ENCODE peak calls at places on chromosomes 11 and 22, in six cellular contexts. F is nephron progenitor cell, G is HFF-Myc, D is brain microvascular endothelial cell, T is prostate gland, A is H1. B is an unnamed sample.

GRCh38 chr22:25896098-25896497 is 154.1 kb downstream of the MYO18B start:
- DNase-seq in F (no peak), G (no peak), D (no peak), T (no peak), A (no peak), B (no peak)

GRCh38 chr11:97860237-97860636 is 1160.5 kb upstream of the CNTN5 start:
- DNase-seq in F (no peak), G (no peak), D (peak), T (no peak), A (no peak), B (no peak)

GRCh38 chr22:29814003-29814402 is 24.1 kb downstream of the ASCC2 start:
- DNase-seq in F (no peak), G (no peak), D (no peak), T (no peak), A (no peak), B (no peak)

GRCh38 chr22:45159652-45160462 is 3.9 kb upstream of the NUP50 start:
- DNase-seq in F (no peak), G (no peak), D (no peak), T (no peak), A (no peak), B (no peak)

GRCh38 chr22:50174382-50175190 is 4.1 kb downstream of the PANX2 start:
- DNase-seq in F (no peak), G (no peak), D (no peak), T (no peak), A (no peak), B (no peak)

GRCh38 chr11:92779746-92780145 is 189.7 kb upstream of the MTNR1B start:
- DNase-seq in F (no peak), G (no peak), D (no peak), T (no peak), A (no peak), B (no peak)

GRCh38 chr11:93481279-93481678 is 61.9 kb downstream of the SMCO4 start:
- DNase-seq in F (no peak), G (no peak), D (no peak), T (no peak), A (no peak), B (no peak)

GRCh38 chr11:57476223-57476882 is 16.0 kb downstream of the RTN4RL2 start:
- DNase-seq in F (peak), G (no peak), D (no peak), T (peak), A (no peak), B (no peak)

GRCh38 chr11:106621479-106621878 is 396.8 kb downstream of the GUCY1A2 start:
- DNase-seq in F (no peak), G (no peak), D (no peak), T (no peak), A (no peak), B (no peak)

GRCh38 chr11:73189315-73189714 is 28.8 kb upstream of the P2RY2 start:
- DNase-seq in F (no peak), G (no peak), D (no peak), T (no peak), A (no peak), B (no peak)

GRCh38 chr11:76523147-76523546 is 78.3 kb downstream of the EMSY start:
- DNase-seq in F (no peak), G (no peak), D (peak), T (no peak), A (no peak), B (no peak)

GRCh38 chr22:49966716-49967332 is 6.3 kb downstream of the PIM3 start:
- DNase-seq in F (peak), G (no peak), D (no peak), T (no peak), A (no peak), B (no peak)

GRCh38 chr11:44631831-44632230 is 66.4 kb downstream of the CD82 start:
- DNase-seq in F (no peak), G (no peak), D (no peak), T (no peak), A (no peak), B (no peak)

GRCh38 chr11:124108158-124108557 is 7.1 kb upstream of the VWA5A start:
- DNase-seq in F (no peak), G (no peak), D (no peak), T (no peak), A (no peak), B (no peak)

GRCh38 chr11:1744879-1745700 is 5.3 kb downstream of the IFITM10 start:
- DNase-seq in F (no peak), G (no peak), D (no peak), T (no peak), A (no peak), B (no peak)

GRCh38 chr11:44817207-44817944 is 90.6 kb downstream of the TSPAN18 start:
- DNase-seq in F (no peak), G (no peak), D (no peak), T (no peak), A (no peak), B (peak)

GRCh38 chr11:125351045-125351867 is 144.8 kb downstream of the FEZ1 start:
- DNase-seq in F (no peak), G (no peak), D (no peak), T (no peak), A (no peak), B (no peak)

GRCh38 chr22:23547818-23548500 is 32.1 kb downstream of the IGLL1 start:
- DNase-seq in F (no peak), G (no peak), D (no peak), T (no peak), A (no peak), B (no peak)

GRCh38 chr11:65615950-65616574 is 486 bp downstream of the PCNX3 start:
- DNase-seq in F (peak), G (no peak), D (no peak), T (no peak), A (no peak), B (no peak)

GRCh38 chr11:793556-793955 is 3.7 kb upstream of the CEND1 start:
- DNase-seq in F (no peak), G (no peak), D (no peak), T (no peak), A (no peak), B (no peak)

GRCh38 chr11:128547946-128548654 is 39.3 kb downstream of the ETS1 start:
- DNase-seq in F (no peak), G (no peak), D (no peak), T (no peak), A (no peak), B (no peak)

GRCh38 chr11:68193018-68193417 is 20.1 kb downstream of the KMT5B start:
- DNase-seq in F (no peak), G (no peak), D (no peak), T (no peak), A (no peak), B (no peak)

GRCh38 chr22:47144076-47144765 is 381.8 kb downstream of the TBC1D22A start:
- DNase-seq in F (no peak), G (no peak), D (no peak), T (peak), A (no peak), B (no peak)

GRCh38 chr11:87897079-87897478 is 278.2 kb downstream of the RAB38 start:
- DNase-seq in F (no peak), G (no peak), D (no peak), T (no peak), A (no peak), B (no peak)

GRCh38 chr11:9047986-9048522 is 43.3 kb downstream of the SCUBE2 start:
- DNase-seq in F (no peak), G (no peak), D (no peak), T (no peak), A (no peak), B (no peak)

GRCh38 chr11:67044496-67044895 is 12.2 kb upstream of the RHOD start:
- DNase-seq in F (no peak), G (no peak), D (no peak), T (no peak), A (no peak), B (no peak)

GRCh38 chr22:37290737-37291136 is 8.4 kb downstream of the CYTH4 start:
- DNase-seq in F (no peak), G (peak), D (no peak), T (no peak), A (no peak), B (no peak)

GRCh38 chr11:113805640-113806039 is 26.0 kb downstream of the CLDN25 start:
- DNase-seq in F (no peak), G (no peak), D (no peak), T (no peak), A (no peak), B (no peak)
- TF ChIP-seq CTCF in F (no peak), G (no peak), D (no peak), T (no peak), A (no peak), B (no peak)

DNA sequence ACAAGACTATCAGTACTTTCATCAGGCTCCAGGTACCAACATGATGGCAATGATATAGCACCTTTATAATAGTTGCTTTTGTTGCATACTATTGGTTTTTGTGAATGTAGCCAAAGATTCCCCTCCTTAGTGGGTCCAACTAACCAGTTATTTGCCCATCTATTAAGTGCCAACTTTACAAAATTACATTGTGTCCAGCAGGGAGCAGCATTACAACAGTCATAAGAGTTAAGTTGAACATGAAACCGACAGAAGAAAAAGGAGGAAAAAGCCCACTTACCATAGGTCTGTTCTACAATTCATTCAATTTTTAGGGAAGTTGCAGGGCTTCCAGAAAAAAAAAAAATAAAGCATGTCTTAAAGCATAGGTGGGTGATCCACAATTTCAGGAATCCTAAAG is 21.6 kb downstream of the IMMP1L start:
- DNase-seq in F (no peak), G (peak), D (peak), T (no peak), A (no peak), B (peak)
- TF ChIP-seq CTCF in F (peak), G (peak), D (peak), T (no peak), A (no peak), B (peak)

GRCh38 chr11:35609656-35610055 is 8.6 kb upstream of the FJX1 start:
- DNase-seq in F (no peak), G (no peak), D (no peak), T (no peak), A (no peak), B (no peak)
- TF ChIP-seq CTCF in F (no peak), G (no peak), D (no peak), T (no peak), A (no peak), B (no peak)

GRCh38 chr11:89205378-89205777 is 27.7 kb downstream of the TYR start:
- DNase-seq in F (no peak), G (no peak), D (no peak), T (no peak), A (no peak), B (no peak)
- TF ChIP-seq CTCF in F (no peak), G (no peak), D (peak), T (no peak), A (no peak), B (peak)

DNA sequence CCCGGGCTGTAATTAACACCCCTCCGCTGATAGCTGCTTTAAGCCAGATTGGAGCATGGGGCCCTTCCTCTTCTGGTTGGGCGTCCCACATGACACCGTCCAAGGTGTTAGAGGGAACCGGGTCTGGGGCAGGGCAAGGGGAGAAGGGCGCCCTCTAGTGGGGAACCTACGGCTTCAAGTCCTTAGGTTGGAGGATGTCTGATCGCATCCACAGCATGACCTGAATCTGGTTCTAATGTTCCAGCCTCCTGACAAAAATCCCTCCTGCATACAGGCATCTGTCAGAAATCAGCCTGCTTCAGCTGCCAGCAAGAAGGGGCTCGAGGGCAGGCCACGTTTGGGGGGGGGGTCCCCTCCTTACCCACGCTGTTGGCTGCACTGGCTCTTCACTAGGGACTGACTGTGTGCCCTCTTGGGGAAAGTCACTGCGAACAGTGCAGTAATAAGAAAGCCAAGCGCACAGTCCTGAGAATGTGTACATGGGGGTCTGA is 94.2 kb upstream of the TBCEL start:
- DNase-seq in F (peak), G (peak), D (no peak), T (peak), A (peak), B (peak)
- TF ChIP-seq CTCF in F (peak), G (peak), D (peak), T (peak), A (peak), B (peak)

B was measured in HFFc6.